ENCODE peak calls at places on chromosomes 11 and 22, in seven cellular contexts. E is left colon; Y is GM03348; N is non-pigmented ciliary epithelial cell; L is SW480; C is kidney tubule cell; X is central memory CD8-positive, alpha-beta T cell. O is an unnamed sample.

GRCh38 chr11:105000167-105000566 is 22.8 kb downstream of the CASP5 start:
- DNase-seq in E (no peak), Y (peak; percentile 10), N (no peak), L (peak; percentile 7), C (peak; percentile 33), X (no peak), O (peak; percentile 23)

GRCh38 chr11:61072316-61073109 is 29.8 kb upstream of the CD5 start:
- DNase-seq in E (no peak), Y (no peak), N (no peak), L (no peak), C (no peak), X (no peak), O (no peak)

GRCh38 chr11:11391796-11392195 is 38.7 kb upstream of the CSNK2A3 start:
- DNase-seq in E (peak; percentile 42), Y (peak; percentile 72), N (peak; percentile 36), L (peak; percentile 17), C (peak; percentile 94), X (no peak), O (peak; percentile 60)

GRCh38 chr11:66887531-66887930 is 30.7 kb downstream of the LRFN4 start:
- DNase-seq in E (no peak), Y (no peak), N (no peak), L (no peak), C (no peak), X (no peak), O (no peak)

GRCh38 chr11:78376858-78377257 is 40.8 kb downstream of the GAB2 start:
- DNase-seq in E (no peak), Y (no peak), N (no peak), L (no peak), C (no peak), X (no peak), O (no peak)

GRCh38 chr22:49983148-49984042 is 22.8 kb downstream of the PIM3 start:
- DNase-seq in E (no peak), Y (no peak), N (no peak), L (no peak), C (no peak), X (peak; percentile 42), O (no peak)

GRCh38 chr11:88324562-88325345 is 12.8 kb downstream of the CTSC start:
- DNase-seq in E (no peak), Y (no peak), N (no peak), L (no peak), C (no peak), X (no peak), O (no peak)

GRCh38 chr22:30038219-30038618 is 42.0 kb upstream of the HORMAD2 start:
- DNase-seq in E (no peak), Y (no peak), N (peak; percentile 42), L (no peak), C (peak; percentile 82), X (no peak), O (peak; percentile 66)

GRCh38 chr11:13955971-13956421 is 6.5 kb upstream of the SPON1 start:
- DNase-seq in E (peak; percentile 55), Y (peak; percentile 73), N (no peak), L (peak; percentile 48), C (peak; percentile 69), X (no peak), O (peak; percentile 43)

GRCh38 chr11:129593098-129593497 is 217.4 kb downstream of the BARX2 start:
- DNase-seq in E (no peak), Y (no peak), N (no peak), L (peak; percentile 54), C (peak; percentile 16), X (no peak), O (peak; percentile 44)

O was measured in Calu3.